ENCODE peak calls at places on chromosomes 2 and 18, in seven cellular contexts. S is small intestine, P is MM.1S, G is MV-4-11, A is AG04449, V is endothelial cell, W is fibroblast of pulmonary artery. I is an unnamed sample.
A peak's percentile ranks its signal among the peaks of the same experiment; 100 is the strongest.

GRCh38 chr18:48850891-48851302 is 99.9 kb downstream of the SMAD7 start:
- DNase-seq in G (no peak), W (peak; percentile 84), A (no peak), P (no peak), S (no peak), V (no peak), I (no peak)

GRCh38 chr18:23992119-23992940 is 22.2 kb upstream of the TTC39C start:
- DNase-seq in P (no peak), W (no peak), G (no peak), S (peak; percentile 53), V (no peak), A (no peak), I (no peak)

GRCh38 chr2:226396541-226396940 is 403.1 kb downstream of the IRS1 start:
- DNase-seq in S (no peak), P (no peak), V (no peak), A (no peak), G (no peak), W (no peak), I (no peak)

GRCh38 chr2:191758420-191759199 is 80.7 kb downstream of the NABP1 start:
- DNase-seq in V (peak; percentile 63), S (peak; percentile 76), G (peak; percentile 68), A (no peak), P (peak; percentile 77), W (peak; percentile 44), I (no peak)

GRCh38 chr2:191245869-191246531 is 796 bp downstream of the MYO1B start:
- DNase-seq in P (no peak), V (peak; percentile 89), S (peak; percentile 56), A (no peak), G (no peak), W (peak; percentile 64), I (no peak)

GRCh38 chr2:185208261-185208660 is 530.3 kb upstream of the FSIP2 start:
- DNase-seq in S (peak; percentile 6), G (peak; percentile 1), V (peak; percentile 56), A (no peak), W (peak; percentile 1), P (no peak), I (no peak)

GRCh38 chr2:224241812-224242211 is 160.1 kb downstream of the FAM124B start:
- DNase-seq in G (no peak), P (no peak), A (no peak), S (no peak), V (no peak), W (no peak), I (no peak)

GRCh38 chr2:120524174-120524573 is 178.2 kb downstream of the INHBB start:
- DNase-seq in G (no peak), W (no peak), A (no peak), P (no peak), V (no peak), S (no peak), I (no peak)

GRCh38 chr2:226031078-226031937 is 631.8 kb downstream of the NYAP2 start:
- DNase-seq in V (peak; percentile 70), W (peak; percentile 79), A (no peak), P (peak; percentile 62), S (peak; percentile 2), G (peak; percentile 33), I (peak; percentile 60)

GRCh38 chr2:32680937-32681336 is 53.1 kb downstream of the TTC27 start:
- DNase-seq in V (no peak), P (no peak), G (peak; percentile 2), W (no peak), S (no peak), A (no peak), I (no peak)

GRCh38 chr2:9380702-9381628 is 42.4 kb downstream of the ITGB1BP1 start:
- DNase-seq in A (peak; percentile 67), G (peak; percentile 41), P (no peak), V (no peak), W (peak; percentile 97), S (no peak), I (no peak)

GRCh38 chr18:77749189-77749588 is 499.5 kb downstream of the GALR1 start:
- DNase-seq in G (no peak), W (no peak), S (no peak), A (no peak), P (no peak), V (peak; percentile 22), I (no peak)

GRCh38 chr2:42289222-42289621 is 71.8 kb downstream of the COX7A2L start:
- DNase-seq in W (no peak), G (no peak), S (no peak), A (no peak), V (no peak), P (no peak), I (no peak)

GRCh38 chr2:136376211-136376610 is 258.3 kb upstream of the CXCR4 start:
- DNase-seq in G (no peak), W (no peak), A (no peak), V (no peak), S (no peak), P (no peak), I (no peak)

GRCh38 chr2:235812185-235812670 is 318.4 kb downstream of the AGAP1 start:
- DNase-seq in P (no peak), V (no peak), A (no peak), G (no peak), S (no peak), W (no peak), I (no peak)

GRCh38 chr2:25558262-25558661 is 115.1 kb downstream of the DTNB start:
- DNase-seq in P (peak; percentile 65), G (peak; percentile 95), V (no peak), W (peak; percentile 82), A (no peak), S (peak; percentile 17), I (no peak)

GRCh38 chr18:48392266-48392665 is 16.9 kb downstream of the ZBTB7C start:
- DNase-seq in V (no peak), G (no peak), A (no peak), P (no peak), W (no peak), S (no peak), I (no peak)

GRCh38 chr2:149899390-149899789 is 311.8 kb upstream of the MMADHC start:
- DNase-seq in P (no peak), W (no peak), S (no peak), G (no peak), A (no peak), V (no peak), I (no peak)

GRCh38 chr18:49023938-49024341 is 73.2 kb upstream of the SMAD7 start:
- DNase-seq in V (no peak), G (no peak), S (no peak), P (no peak), A (no peak), W (no peak), I (no peak)

GRCh38 chr2:67880291-67880761 is 182.5 kb downstream of the C1D start:
- DNase-seq in S (no peak), P (no peak), G (no peak), V (no peak), W (no peak), A (no peak), I (no peak)

GRCh38 chr18:11947214-11948119 is 33.8 kb upstream of the IMPA2 start:
- DNase-seq in G (peak; percentile 97), S (peak; percentile 97), V (peak; percentile 55), A (peak; percentile 94), P (peak; percentile 69), W (peak; percentile 99), I (no peak)

GRCh38 chr2:7430869-7431641 is 513.8 kb downstream of the RNF144A start:
- DNase-seq in S (peak; percentile 23), G (peak; percentile 89), P (no peak), A (no peak), W (no peak), V (peak; percentile 46), I (no peak)

GRCh38 chr18:43236921-43237320 is 40.4 kb downstream of the SYT4 start:
- DNase-seq in V (no peak), W (peak; percentile 51), A (no peak), S (no peak), P (no peak), G (no peak), I (no peak)

GRCh38 chr2:170255971-170256370 is 78.0 kb downstream of the MYO3B start:
- DNase-seq in A (no peak), P (no peak), G (no peak), W (peak; percentile 55), V (no peak), S (no peak), I (no peak)

GRCh38 chr2:130300258-130300969 is 42.3 kb upstream of the IMP4 start:
- DNase-seq in V (no peak), G (no peak), S (no peak), A (no peak), W (no peak), P (no peak), I (no peak)

GRCh38 chr2:72744049-72744448 is 81.8 kb downstream of the EXOC6B start:
- DNase-seq in W (peak; percentile 73), A (no peak), V (no peak), G (no peak), P (no peak), S (no peak), I (no peak)

GRCh38 chr2:96251721-96252292 is 14.0 kb downstream of the TMEM127 start:
- DNase-seq in W (peak; percentile 90), S (no peak), P (no peak), G (peak; percentile 64), V (no peak), A (peak; percentile 74), I (no peak)

GRCh38 chr2:64937341-64938230 is 51.6 kb upstream of the SLC1A4 start:
- DNase-seq in P (peak; percentile 91), A (no peak), S (peak; percentile 81), G (no peak), V (no peak), W (no peak), I (no peak)

GRCh38 chr18:57970356-57971095 is 73.5 kb upstream of the NEDD4L start:
- DNase-seq in W (no peak), G (no peak), P (no peak), A (no peak), V (peak; percentile 10), S (no peak), I (no peak)

GRCh38 chr2:160747771-160748170 is 254.2 kb upstream of the RBMS1 start:
- DNase-seq in A (peak; percentile 53), W (peak; percentile 64), G (no peak), P (no peak), V (no peak), S (no peak), I (no peak)